ENCODE peak calls at places on chromosomes 12 and 14, in four cellular contexts. R, Y, P and V are unnamed samples.

GRCh38 chr12:24617471-24617870 is 331.4 kb downstream of the BCAT1 start:
- DNase-seq in R (peak), Y (peak), P (peak), V (no peak)

GRCh38 chr12:2800046-2800570 is 5.3 kb downstream of the FKBP4 start:
- DNase-seq in R (no peak), Y (no peak), P (no peak), V (no peak)

GRCh38 chr14:75752907-75753594 is 92.0 kb downstream of the TTLL5 start:
- DNase-seq in R (no peak), Y (peak), P (no peak), V (no peak)

GRCh38 chr12:106773286-106773685 is 1.2 kb upstream of the RIC8B start:
- DNase-seq in R (no peak), Y (no peak), P (peak), V (no peak)

GRCh38 chr14:91419044-91419397 is 1.4 kb upstream of the CCDC88C start:
- DNase-seq in R (no peak), Y (no peak), P (no peak), V (no peak)

GRCh38 chr12:68350753-68351152 is 18.6 kb upstream of the MDM1 start:
- DNase-seq in R (no peak), Y (peak), P (no peak), V (no peak)

GRCh38 chr12:86698581-86698980 is 442.4 kb upstream of the MGAT4C start:
- DNase-seq in R (no peak), Y (peak), P (no peak), V (no peak)

GRCh38 chr14:92551066-92551841 is 37.7 kb downstream of the RIN3 start:
- DNase-seq in R (no peak), Y (no peak), P (no peak), V (no peak)

GRCh38 chr14:72023128-72024042 is 91.2 kb downstream of the RGS6 start:
- DNase-seq in R (no peak), Y (no peak), P (no peak), V (peak)

GRCh38 chr12:2194571-2194970 is 141.8 kb downstream of the CACNA1C start:
- DNase-seq in R (peak), Y (no peak), P (peak), V (no peak)

GRCh38 chr14:104393898-104394605 is 185.5 kb upstream of the C14orf180 start:
- DNase-seq in R (no peak), Y (no peak), P (no peak), V (no peak)

GRCh38 chr12:24901975-24902461 is 46.9 kb downstream of the BCAT1 start:
- DNase-seq in R (no peak), Y (no peak), P (peak), V (no peak)

GRCh38 chr14:37583358-37584210 is 11.5 kb downstream of the FOXA1 start:
- DNase-seq in R (peak), Y (no peak), P (peak), V (no peak)

GRCh38 chr12:123971770-123972447 is 722 bp downstream of the CCDC92 start:
- DNase-seq in R (peak), Y (peak), P (peak), V (peak)

GRCh38 chr12:99769581-99769980 is 122.0 kb downstream of the GARIN6 start:
- DNase-seq in R (no peak), Y (no peak), P (no peak), V (no peak)

GRCh38 chr14:37865719-37866549 is 270.5 kb downstream of the TTC6 start:
- DNase-seq in R (peak), Y (no peak), P (no peak), V (no peak)

GRCh38 chr12:69519871-69520270 is 49.7 kb downstream of the FRS2 start:
- DNase-seq in R (peak), Y (no peak), P (no peak), V (no peak)

GRCh38 chr12:65800928-65801327 is 23.4 kb upstream of the HMGA2 start:
- DNase-seq in R (no peak), Y (peak), P (no peak), V (no peak)

GRCh38 chr12:44771485-44771884 is 104.6 kb downstream of the NELL2 start:
- DNase-seq in R (no peak), Y (no peak), P (no peak), V (no peak)

GRCh38 chr14:54568821-54569591 is 2.1 kb downstream of the SAMD4A start:
- DNase-seq in R (peak), Y (peak), P (no peak), V (no peak)

GRCh38 chr12:45762185-45763110 is 32.9 kb downstream of the ARID2 start:
- DNase-seq in R (peak), Y (peak), P (peak), V (peak)

GRCh38 chr12:113655479-113655878 is 183.8 kb upstream of the LHX5 start:
- DNase-seq in R (no peak), Y (no peak), P (no peak), V (no peak)

GRCh38 chr12:66516133-66516532 is 162.7 kb downstream of the GRIP1 start:
- DNase-seq in R (peak), Y (no peak), P (peak), V (no peak)

GRCh38 chr12:70246580-70246979 is 3.3 kb downstream of the CNOT2 start:
- DNase-seq in R (no peak), Y (peak), P (no peak), V (no peak)

GRCh38 chr14:59678352-59678751 is 101.7 kb upstream of the CCDC175 start:
- DNase-seq in R (no peak), Y (no peak), P (no peak), V (no peak)

GRCh38 chr14:74867673-74868072 is 8.3 kb downstream of the PROX2 start:
- DNase-seq in R (no peak), Y (peak), P (no peak), V (no peak)

GRCh38 chr14:104927432-104927816 is 2.7 kb downstream of the PLD4 start:
- DNase-seq in R (no peak), Y (no peak), P (no peak), V (peak)

GRCh38 chr14:94307410-94307992 is 14.4 kb upstream of the SERPINA10 start:
- DNase-seq in R (no peak), Y (no peak), P (peak), V (peak)

GRCh38 chr14:59238242-59238641 is 49.8 kb downstream of the DAAM1 start:
- DNase-seq in R (no peak), Y (no peak), P (no peak), V (no peak)

GRCh38 chr12:130266751-130267150 is 70.9 kb upstream of the PIWIL1 start:
- DNase-seq in R (no peak), Y (no peak), P (peak), V (peak)

GRCh38 chr12:5434647-5434968 is 2.7 kb downstream of the NTF3 start:
- DNase-seq in R (no peak), Y (no peak), P (no peak), V (no peak)
- H3K18ac ChIP-seq in R (no peak), Y (peak), P (no peak), V (no peak)

GRCh38 chr14:89910706-89911017 is 43.9 kb downstream of the EFCAB11 start:
- DNase-seq in R (no peak), Y (no peak), P (no peak), V (no peak)

GRCh38 chr14:89909586-89909985 is 44.9 kb downstream of the EFCAB11 start:
- DNase-seq in R (no peak), Y (no peak), P (no peak), V (peak)

GRCh38 chr14:89911018-89911919 is 43.3 kb downstream of the EFCAB11 start:
- DNase-seq in R (peak), Y (peak), P (peak), V (peak)

GRCh38 chr14:89915114-89915878 is 39.2 kb downstream of the EFCAB11 start:
- DNase-seq in R (peak), Y (peak), P (peak), V (peak)

GRCh38 chr14:89912667-89913211 is 41.8 kb downstream of the EFCAB11 start:
- DNase-seq in R (peak), Y (peak), P (peak), V (peak)
- H3K18ac ChIP-seq in R (no peak), Y (peak), P (no peak), V (no peak)

DNA sequence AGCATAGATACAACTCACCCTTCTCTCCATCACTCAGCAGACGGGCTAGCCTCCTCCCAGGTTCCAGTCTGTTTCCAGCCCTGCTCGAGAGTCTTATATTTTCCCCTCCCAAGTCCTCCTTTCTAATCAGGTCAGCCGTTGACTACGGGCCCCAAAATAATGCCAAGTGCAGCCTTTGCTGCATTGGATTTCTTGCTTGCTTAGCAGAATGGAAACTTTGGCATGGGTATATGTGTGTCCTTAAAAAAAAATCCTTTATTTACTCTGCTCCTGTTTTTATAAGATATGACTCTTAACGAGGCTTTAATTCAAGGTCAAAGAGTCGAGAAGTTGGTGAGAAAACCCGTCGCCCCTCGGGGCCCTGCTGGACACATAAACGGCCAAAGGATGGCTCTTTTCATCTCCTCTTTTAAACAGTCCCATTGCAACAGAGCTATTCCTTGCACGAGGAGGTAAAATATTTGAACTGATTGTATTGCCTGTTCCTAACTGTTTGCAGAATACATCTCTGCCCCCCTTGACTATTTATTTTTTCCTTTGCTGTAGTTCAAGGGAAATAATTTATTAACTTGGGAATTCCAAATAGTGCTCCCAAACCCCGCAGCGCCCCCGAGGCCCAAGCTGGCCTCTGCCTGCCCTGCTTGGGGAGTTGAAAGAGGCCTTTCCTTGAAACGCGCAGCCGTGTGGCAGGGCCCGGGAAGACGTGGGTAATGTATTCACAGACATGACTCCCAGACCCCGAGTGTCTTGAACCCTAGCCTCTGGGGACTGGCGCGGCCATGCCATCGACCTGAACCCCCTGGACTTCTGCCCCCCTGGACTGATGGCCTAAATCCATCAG is 156.5 kb upstream of the MYL2 start:
- DNase-seq in R (no peak), Y (no peak), P (no peak), V (no peak)
- H3K18ac ChIP-seq in R (no peak), Y (no peak), P (no peak), V (no peak)

DNA sequence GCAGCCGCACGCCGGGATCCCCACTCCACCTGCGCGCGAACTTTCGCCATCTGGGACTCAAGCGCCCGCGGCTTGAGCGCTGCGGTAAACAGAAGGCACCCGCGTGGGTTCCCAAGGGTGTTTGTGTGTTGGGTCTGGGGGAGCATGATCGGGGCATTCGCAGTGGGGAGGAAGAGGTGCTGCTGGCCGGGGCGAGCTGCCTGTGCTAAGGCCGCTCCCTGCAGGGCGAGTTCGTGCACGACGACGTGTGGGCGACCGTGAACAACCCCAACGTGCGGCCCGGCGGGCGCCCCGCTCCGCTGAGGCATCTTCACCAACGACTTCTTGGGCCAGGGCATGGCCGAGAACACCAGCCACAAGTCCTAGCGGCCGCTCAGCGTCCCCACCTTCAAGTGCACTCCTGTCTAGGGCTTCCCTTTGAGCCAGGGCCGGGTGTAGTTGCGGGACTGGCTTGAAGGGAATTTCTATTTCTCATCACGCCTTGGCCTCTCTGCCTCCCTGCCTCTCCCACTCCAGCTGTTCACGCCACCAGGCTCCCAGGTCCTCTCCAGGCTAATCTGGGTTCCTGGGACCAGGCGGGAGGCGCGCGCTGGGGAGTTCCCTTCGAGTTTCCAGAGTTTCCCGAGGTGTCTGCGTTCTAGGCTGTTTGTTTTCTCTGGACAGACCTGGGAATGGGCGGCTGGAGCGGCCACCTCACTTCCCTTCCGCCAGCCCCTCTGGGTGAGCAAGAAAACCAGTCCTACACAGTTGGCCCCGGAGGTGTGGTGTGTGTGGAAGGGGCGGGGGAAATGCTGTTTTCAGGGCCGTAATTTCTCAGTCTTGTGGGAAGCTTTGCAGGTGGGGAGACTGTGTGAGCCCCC is 417.8 kb upstream of the TMTC1 start:
- DNase-seq in R (peak), Y (no peak), P (peak), V (no peak)
- H3K18ac ChIP-seq in R (no peak), Y (no peak), P (no peak), V (no peak)

GRCh38 chr12:5969156-5969973 is 24.3 kb upstream of the ANO2 start:
- DNase-seq in R (no peak), Y (no peak), P (peak), V (no peak)
- H3K18ac ChIP-seq in R (no peak), Y (no peak), P (no peak), V (no peak)

DNA sequence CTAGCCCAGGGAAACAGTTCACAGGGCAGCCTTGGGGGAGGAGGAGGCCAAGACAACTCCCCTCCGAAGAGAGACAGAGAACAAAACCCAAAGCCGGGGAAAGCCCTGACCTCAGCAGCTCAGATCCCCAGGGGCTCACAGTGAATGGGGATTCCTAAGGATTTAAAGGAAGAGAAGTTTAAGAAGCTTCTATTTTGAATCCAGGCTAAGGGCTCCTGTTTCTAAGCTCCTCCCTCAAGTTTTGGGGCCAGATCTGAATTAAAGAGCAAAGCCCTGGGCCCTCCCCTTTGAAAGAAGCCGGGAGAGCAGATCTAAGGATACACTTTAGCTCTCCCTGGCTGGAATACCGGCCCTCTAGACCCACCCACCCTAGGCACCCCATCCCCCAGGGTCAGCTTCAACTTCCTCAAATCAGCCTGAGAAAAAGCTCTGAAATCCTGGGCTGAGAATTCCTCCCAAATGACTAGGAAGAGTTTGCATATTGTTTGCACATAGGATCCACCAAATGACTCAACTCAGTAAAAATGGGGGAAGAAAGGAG is 3.9 kb downstream of the KDM2B start:
- DNase-seq in R (peak), Y (peak), P (peak), V (no peak)
- H3K18ac ChIP-seq in R (no peak), Y (peak), P (peak), V (peak)

GRCh38 chr12:56128669-56129209 is 672 bp downstream of the ESYT1 start:
- DNase-seq in R (peak), Y (no peak), P (no peak), V (no peak)

GRCh38 chr12:56129210-56129691 is 1.2 kb downstream of the ESYT1 start:
- DNase-seq in R (peak), Y (peak), P (peak), V (peak)

GRCh38 chr12:56126732-56127239 is 1.3 kb upstream of the ESYT1 start:
- DNase-seq in R (no peak), Y (no peak), P (no peak), V (no peak)

GRCh38 chr12:56127485-56127887 is 581 bp upstream of the ESYT1 start:
- DNase-seq in R (no peak), Y (no peak), P (no peak), V (no peak)

DNA sequence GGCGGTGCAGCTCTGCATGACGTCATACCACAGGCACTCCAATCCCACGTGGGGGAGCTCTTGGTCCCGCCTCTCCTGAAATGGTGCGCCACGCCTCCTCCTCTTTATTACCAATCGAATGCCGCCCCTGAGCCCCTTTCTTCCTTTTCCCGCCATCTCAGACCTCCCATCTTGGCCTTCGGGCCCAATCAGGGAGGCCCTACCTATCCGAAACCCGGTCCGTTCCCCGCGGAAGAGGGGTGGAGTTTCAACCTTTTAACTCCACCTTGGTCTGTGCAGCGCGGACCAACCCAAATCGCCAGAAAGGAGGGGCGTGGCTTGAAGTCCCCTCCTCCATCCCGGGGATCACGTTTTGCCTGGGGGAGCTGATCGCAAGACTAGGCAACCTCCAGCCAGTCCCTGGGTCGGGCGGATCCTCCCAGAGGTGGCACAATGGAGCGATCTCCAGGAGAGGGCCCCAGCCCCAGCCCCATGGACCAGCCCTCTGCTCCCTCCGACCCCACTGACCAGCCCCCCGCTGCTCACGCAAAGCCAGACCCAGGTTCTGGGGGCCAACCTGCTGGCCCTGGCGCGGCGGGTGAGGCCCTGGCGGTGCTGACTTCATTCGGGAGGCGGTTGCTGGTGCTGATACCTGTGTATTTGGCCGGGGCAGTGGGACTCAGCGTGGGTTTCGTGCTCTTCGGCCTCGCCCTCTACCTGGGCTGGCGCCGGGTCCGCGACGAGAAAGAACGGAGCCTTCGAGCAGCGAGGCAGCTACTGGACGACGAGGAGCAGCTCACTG is at the start of gene ESYT1:
- DNase-seq in R (peak), Y (peak), P (peak), V (peak)
- H3K18ac ChIP-seq in R (peak), Y (peak), P (peak), V (peak)